ENCODE peak calls at places on chromosome 21, in five cellular contexts. I is ascending aorta, K is GM20000, T is GM10248, W is GM23338. N is an unnamed sample.

GRCh38 chr21:25176637-25177412 is 430.5 kb downstream of the MRPL39 start:
- DNase-seq in K (peak), W (no peak), I (no peak), T (peak), N (no peak)

GRCh38 chr21:26546698-26547097 is 26.4 kb downstream of the CYYR1 start:
- DNase-seq in T (no peak), I (peak), W (no peak), K (no peak), N (no peak)

GRCh38 chr21:28193189-28193588 is 799.5 kb downstream of the LTN1 start:
- DNase-seq in T (no peak), K (no peak), I (no peak), W (peak), N (no peak)

GRCh38 chr21:25371831-25372434 is 235.3 kb downstream of the MRPL39 start:
- DNase-seq in I (no peak), K (no peak), T (no peak), W (no peak), N (no peak)

GRCh38 chr21:36750579-36750959 is 51.7 kb downstream of the SIM2 start:
- DNase-seq in K (no peak), T (no peak), W (no peak), I (no peak), N (no peak)

GRCh38 chr21:43764576-43765495 is 11.3 kb downstream of the CSTB start:
- DNase-seq in W (no peak), I (no peak), T (no peak), K (no peak), N (no peak)

GRCh38 chr21:27158967-27159366 is 192.1 kb upstream of the ADAMTS5 start:
- DNase-seq in W (no peak), K (no peak), T (no peak), I (no peak), N (no peak)

GRCh38 chr21:37165606-37166005 is 92.6 kb downstream of the TTC3 start:
- DNase-seq in K (no peak), I (no peak), T (no peak), W (no peak), N (no peak)

GRCh38 chr21:42653492-42654061 is at the start of gene PDE9A:
- DNase-seq in K (peak), T (no peak), W (peak), I (no peak), N (no peak)

GRCh38 chr21:42655797-42656770 is 2.7 kb downstream of the PDE9A start:
- DNase-seq in W (peak), K (no peak), T (no peak), I (no peak), N (no peak)

GRCh38 chr21:42652527-42653491 is 612 bp upstream of the PDE9A start:
- DNase-seq in W (peak), K (peak), I (peak), T (no peak), N (no peak)

GRCh38 chr21:42654913-42655796 is 1.7 kb downstream of the PDE9A start:
- DNase-seq in K (no peak), I (no peak), W (no peak), T (no peak), N (no peak)

DNA sequence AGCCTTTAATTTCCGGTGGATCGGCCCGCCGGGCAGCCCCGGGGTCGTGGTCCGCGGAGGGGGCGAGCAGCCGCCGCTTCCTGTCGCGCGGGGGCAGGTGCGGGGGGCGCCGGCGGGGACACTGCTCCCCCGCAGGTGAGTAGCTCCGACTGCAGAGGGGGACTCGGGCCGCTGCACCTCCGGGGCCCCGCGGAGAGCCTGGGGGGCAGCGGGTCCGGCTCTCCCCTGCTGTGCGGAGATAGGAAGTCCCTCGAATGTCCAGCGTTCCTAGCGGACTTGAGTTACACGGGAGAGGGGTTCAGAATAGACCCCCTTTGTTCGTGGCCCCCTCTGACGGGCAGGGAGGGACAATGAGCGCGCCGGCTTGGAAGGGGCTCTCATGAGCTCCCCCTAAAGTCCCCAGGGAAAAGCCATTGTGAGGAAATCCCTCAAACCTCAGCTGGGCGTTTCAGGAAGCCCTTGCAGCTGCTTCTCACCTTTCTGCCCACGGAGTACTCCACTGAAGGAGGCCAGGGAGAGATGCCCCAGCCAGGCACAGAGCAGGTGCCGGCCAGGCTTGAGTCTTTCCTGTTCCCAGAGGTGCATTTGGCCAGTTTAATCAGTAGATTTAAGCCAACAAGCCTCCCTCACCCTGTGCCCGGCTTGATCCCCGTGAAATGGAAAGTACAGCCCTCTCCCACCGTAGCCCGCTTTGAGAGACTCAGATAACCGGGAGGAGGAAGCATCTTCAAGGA is 925 bp downstream of the PDE9A start:
- DNase-seq in W (peak), K (peak), T (peak), I (no peak), N (no peak)
- TF ChIP-seq CTCF in W (peak), K (no peak), T (no peak), I (no peak), N (no peak)

DNA sequence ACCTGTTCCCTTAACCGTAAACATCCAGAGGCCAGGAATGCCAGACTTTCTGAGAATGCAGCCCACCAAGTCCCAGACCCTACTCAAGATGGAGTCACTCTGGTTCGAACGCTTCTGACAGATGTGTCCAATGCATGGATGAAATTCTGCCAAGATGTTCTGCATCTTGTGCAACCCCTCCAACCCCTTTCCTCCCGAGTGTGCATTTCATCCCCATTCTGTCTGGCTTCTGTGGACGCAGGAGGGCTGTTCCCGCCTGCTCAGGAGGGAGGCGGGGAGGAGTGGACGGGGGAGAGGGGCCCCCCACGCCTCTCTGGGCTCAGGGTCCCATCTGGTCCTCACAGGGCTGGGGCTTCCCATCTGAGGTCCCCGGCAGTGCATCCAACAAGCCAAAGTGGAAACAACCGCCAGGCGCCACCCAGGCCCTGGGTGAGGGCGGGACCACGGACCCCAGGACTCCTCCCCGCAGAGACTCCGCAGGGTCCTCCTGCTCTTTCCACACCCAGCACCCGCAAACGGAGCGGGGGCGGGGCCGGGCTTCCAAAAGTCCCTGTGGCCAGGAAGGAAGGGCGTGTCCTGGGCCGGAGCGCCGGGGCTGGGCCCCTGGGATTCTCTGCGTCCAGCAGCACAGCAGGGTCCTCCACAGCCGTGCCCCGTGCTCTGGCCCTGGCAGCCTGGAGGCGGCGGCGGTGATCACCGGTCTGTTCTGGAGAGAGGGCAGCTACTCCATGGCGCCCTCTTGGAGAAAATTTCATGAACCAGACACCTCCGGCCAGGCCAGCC is 27.7 kb upstream of the SUMO3 start:
- DNase-seq in K (peak), I (peak), T (peak), W (peak), N (peak)
- TF ChIP-seq CTCF in K (peak), I (peak), T (peak), W (peak), N (no peak)

DNA sequence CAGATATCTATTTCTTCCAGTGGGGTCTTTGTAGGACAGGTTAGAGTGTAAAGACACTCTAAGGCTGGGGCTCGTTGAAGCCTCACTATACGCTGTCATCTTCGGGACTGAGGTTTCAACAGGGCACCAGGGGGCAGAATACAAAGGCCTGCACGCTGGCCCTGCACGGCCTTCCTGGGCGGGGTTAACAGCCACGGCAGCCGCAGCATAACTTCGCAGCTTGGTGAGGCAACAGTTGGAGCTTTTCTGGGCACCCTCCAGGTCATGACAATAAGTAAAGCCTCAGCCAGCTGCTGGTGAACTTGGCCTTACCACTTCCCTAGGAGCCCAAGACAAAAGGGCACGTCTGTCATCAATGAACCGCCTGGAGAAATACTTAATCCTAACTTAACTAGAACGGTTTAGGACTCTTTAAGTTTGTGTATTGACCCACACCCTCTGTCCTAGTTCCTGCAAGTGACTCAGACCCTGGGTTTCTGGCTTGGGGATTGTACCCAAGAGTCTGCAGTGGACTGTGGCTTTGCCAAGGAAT is 2.3 kb upstream of the RUNX1 start:
- DNase-seq in K (peak), W (peak), I (peak), T (peak), N (no peak)
- TF ChIP-seq CTCF in K (no peak), W (peak), I (peak), T (peak), N (no peak)

DNA sequence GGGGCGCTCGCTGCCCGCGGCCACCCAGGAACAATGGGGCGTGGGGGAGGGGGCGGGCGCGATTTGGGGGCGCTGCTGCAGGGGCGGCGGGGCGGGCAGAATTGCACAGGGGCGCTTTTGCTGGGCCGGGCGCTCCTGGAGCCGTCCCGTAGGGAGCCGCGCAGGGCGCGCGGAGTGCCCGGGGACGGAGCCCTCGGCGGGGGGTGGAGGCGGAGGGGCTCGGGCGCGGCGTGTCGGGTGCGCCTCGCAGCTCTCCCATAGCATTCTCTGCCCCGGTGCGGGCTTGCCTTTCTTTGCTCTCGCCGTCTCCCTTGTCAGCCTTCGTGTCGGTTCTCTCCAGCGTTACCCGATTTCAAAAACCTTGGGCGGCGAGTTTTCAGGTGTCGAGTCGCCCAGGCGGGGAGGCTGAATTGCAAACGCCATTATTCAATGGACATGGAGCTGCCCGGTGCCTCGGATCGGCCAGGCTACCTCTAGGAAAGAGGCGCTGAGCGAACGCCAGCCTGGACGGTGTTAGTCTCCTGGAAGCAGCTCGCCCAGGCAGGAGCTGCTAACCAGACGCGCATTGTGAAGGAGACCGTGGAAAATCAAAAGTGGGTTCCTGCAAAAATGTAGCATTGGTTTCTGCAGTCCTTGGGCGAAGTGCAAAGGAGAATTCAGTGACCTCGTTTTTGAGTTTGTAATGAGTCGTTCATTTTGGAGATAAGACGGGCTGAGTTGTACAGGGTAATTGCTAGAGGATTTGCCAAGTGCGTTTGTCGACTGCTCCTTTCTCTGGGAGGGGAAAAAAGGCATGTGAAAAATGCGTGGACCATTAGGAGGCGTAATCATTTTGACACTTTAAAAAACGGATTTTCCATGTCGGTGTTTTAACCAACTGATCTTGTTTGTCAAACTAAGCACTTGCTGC is 626 bp downstream of the CXADR start:
- DNase-seq in K (peak), T (peak), I (no peak), W (peak), N (no peak)
- TF ChIP-seq CTCF in K (no peak), T (no peak), I (no peak), W (no peak), N (no peak)

GRCh38 chr21:8993943-8994639 is 1527.3 kb upstream of the TPTE start:
- DNase-seq in T (no peak), W (peak), K (no peak), I (no peak), N (no peak)
- TF ChIP-seq CTCF in T (no peak), W (no peak), K (no peak), I (no peak), N (no peak)

DNA sequence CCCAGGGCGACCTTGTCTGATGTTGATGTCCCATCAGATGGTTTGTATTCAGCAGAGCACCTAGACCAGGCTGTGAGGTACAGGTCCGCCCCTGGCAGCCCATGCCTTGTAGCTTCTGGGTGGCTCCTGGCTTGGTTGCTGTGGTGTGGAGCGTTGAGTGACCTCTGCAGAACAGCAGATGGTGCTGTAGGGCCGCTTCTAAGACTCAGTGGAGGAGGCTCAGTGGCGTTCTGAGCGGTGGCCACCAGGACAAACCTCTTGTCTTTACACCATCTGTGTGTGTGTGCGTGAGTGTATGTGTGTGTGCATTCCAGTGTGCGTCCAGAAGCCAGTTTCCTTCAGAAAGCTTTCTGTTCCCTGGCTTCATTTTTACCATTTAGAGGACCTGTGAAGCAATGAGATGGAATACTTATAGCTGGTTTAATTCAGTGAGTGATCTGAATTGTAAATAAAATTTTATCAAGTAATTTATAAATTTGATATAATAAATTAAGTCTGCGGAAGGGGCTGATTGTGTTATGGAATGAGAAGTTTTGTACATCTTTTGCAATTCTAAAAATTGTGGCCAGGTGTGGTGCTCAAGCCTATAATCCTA is 66.1 kb downstream of the ADARB1 start:
- DNase-seq in I (peak), K (peak), T (peak), W (peak), N (no peak)
- TF ChIP-seq CTCF in I (peak), K (peak), T (peak), W (peak), N (no peak)

GRCh38 chr21:39924577-39925308 is 57.5 kb downstream of the PCP4 start:
- DNase-seq in K (no peak), W (peak), I (no peak), T (no peak), N (no peak)

GRCh38 chr21:39927304-39927886 is 60.2 kb downstream of the PCP4 start:
- DNase-seq in K (no peak), I (no peak), T (no peak), W (peak), N (no peak)

GRCh38 chr21:39923441-39923840 is 56.2 kb downstream of the PCP4 start:
- DNase-seq in T (no peak), W (no peak), I (no peak), K (no peak), N (no peak)
- TF ChIP-seq CTCF in T (no peak), W (no peak), I (no peak), K (no peak), N (no peak)

DNA sequence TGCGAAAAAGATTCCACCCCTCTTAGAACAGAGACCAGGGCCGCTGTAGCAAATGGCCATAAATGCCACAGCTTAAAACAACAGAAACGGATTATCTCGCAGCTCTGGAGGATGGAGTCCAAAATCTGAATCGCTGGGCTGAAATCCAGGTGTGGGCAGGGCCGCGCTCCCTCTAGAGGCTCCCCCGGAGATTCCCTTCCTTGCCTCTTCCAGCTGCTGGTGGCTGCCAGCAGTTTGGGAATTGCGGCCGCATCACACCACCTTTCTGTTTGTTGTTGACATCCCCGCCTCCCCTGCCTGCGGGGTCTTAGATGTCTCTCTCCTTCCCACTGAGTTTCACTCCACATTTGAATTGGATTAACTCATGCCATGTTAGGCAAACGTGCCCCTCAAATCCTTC is 15.6 kb downstream of the PDE9A start:
- DNase-seq in T (no peak), K (no peak), I (no peak), W (peak), N (no peak)
- TF ChIP-seq CTCF in T (no peak), K (no peak), I (no peak), W (peak), N (no peak)

GRCh38 chr21:41411449-41412089 is 14.5 kb upstream of the MX1 start:
- DNase-seq in T (no peak), I (no peak), W (peak), K (no peak), N (no peak)
- TF ChIP-seq CTCF in T (no peak), I (no peak), W (peak), K (peak), N (no peak)

DNA sequence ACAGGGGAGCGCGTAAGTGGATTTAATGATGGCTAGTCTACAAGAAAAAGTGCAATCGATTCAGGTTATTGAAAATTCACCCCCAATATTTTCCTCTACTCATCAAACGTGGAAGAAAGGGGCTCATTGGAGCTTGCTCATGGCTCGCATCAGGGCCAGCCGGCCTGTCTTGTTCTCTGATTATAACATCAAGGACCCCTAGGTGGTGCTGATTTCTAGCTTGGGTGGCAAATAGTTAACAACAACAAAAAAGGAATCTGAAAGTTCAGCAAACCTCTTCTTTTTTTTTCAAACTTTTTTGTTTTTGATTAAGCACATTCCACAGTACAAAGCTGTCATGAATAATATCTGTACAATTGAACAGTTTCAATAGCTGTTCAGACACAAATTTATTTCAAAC is 35.8 kb upstream of the SOD1 start:
- DNase-seq in I (no peak), K (peak), T (peak), W (peak), N (no peak)
- TF ChIP-seq CTCF in I (no peak), K (no peak), T (peak), W (peak), N (no peak)

N was measured in omental fat pad.